ENCODE peak calls at places on chromosomes 11 and 22, in six cellular contexts. X is CD8-positive, alpha-beta T cell; M is A549; S is OCI-LY7; L is osteocyte; J is body of pancreas. E is an unnamed sample.

GRCh38 chr11:101738494-101738893 is 154.7 kb upstream of the TRPC6 start:
- DNase-seq in X (no peak), M (no peak), S (no peak), L (no peak), J (no peak), E (no peak)

GRCh38 chr22:40326905-40327735 is 19.2 kb upstream of the ADSL start:
- DNase-seq in X (no peak), M (no peak), S (no peak), L (no peak), J (no peak), E (no peak)

GRCh38 chr11:65903068-65903481 is 2.9 kb upstream of the FOSL1 start:
- DNase-seq in X (no peak), M (peak), S (no peak), L (peak), J (no peak), E (no peak)

GRCh38 chr11:18171377-18172000 is 1.1 kb upstream of the MRGPRX4 start:
- DNase-seq in X (no peak), M (peak), S (peak), L (no peak), J (no peak), E (no peak)

GRCh38 chr22:28594784-28595324 is 84.8 kb downstream of the TTC28 start:
- DNase-seq in X (no peak), M (peak), S (peak), L (no peak), J (peak), E (no peak)

GRCh38 chr22:43955883-43956286 is 643 bp downstream of the SAMM50 start:
- DNase-seq in X (no peak), M (no peak), S (peak), L (no peak), J (no peak), E (no peak)

GRCh38 chr11:57100638-57101312 is 81.0 kb upstream of the LRRC55 start:
- DNase-seq in X (no peak), M (no peak), S (no peak), L (no peak), J (no peak), E (no peak)

GRCh38 chr22:24006914-24007214 is 1.6 kb upstream of the GSTT4 start:
- DNase-seq in X (no peak), M (no peak), S (no peak), L (no peak), J (no peak), E (no peak)

GRCh38 chr11:118171274-118172062 is 5.0 kb downstream of the SCN2B start:
- DNase-seq in X (peak), M (peak), S (peak), L (peak), J (peak), E (peak)

GRCh38 chr11:61378713-61379313 is 13.6 kb upstream of the TMEM216 start:
- DNase-seq in X (no peak), M (peak), S (no peak), L (no peak), J (peak), E (peak)

GRCh38 chr11:35553831-35554230 is 28.4 kb upstream of the PAMR1 start:
- DNase-seq in X (no peak), M (peak), S (no peak), L (no peak), J (peak), E (no peak)

GRCh38 chr11:74819400-74819799 is 70.8 kb downstream of the RNF169 start:
- DNase-seq in X (no peak), M (no peak), S (no peak), L (no peak), J (no peak), E (no peak)

GRCh38 chr11:3133456-3134217 is 31.5 kb downstream of the OSBPL5 start:
- DNase-seq in X (no peak), M (no peak), S (no peak), L (no peak), J (no peak), E (peak)

GRCh38 chr22:25390297-25391240 is 171.1 kb downstream of the CRYBB2 start:
- DNase-seq in X (no peak), M (no peak), S (no peak), L (no peak), J (no peak), E (no peak)

GRCh38 chr11:16773981-16774710 is 35.7 kb downstream of the C11orf58 start:
- DNase-seq in X (no peak), M (no peak), S (no peak), L (peak), J (no peak), E (no peak)

GRCh38 chr11:33585564-33585963 is 115.1 kb downstream of the C11orf91 start:
- DNase-seq in X (no peak), M (no peak), S (no peak), L (no peak), J (no peak), E (no peak)

GRCh38 chr11:129813216-129813791 is 2.3 kb upstream of the TMEM45B start:
- DNase-seq in X (no peak), M (no peak), S (no peak), L (peak), J (no peak), E (no peak)

GRCh38 chr22:25013634-25014033 is 61.1 kb downstream of the KIAA1671 start:
- DNase-seq in X (no peak), M (no peak), S (no peak), L (no peak), J (no peak), E (no peak)

GRCh38 chr11:22304337-22304961 is 33.7 kb upstream of the SLC17A6 start:
- DNase-seq in X (no peak), M (peak), S (peak), L (no peak), J (no peak), E (no peak)

GRCh38 chr11:34798985-34799384 is 117.2 kb downstream of the APIP start:
- DNase-seq in X (no peak), M (no peak), S (no peak), L (no peak), J (no peak), E (no peak)

GRCh38 chr11:115884800-115885445 is 380.7 kb upstream of the CADM1 start:
- DNase-seq in X (no peak), M (no peak), S (no peak), L (no peak), J (no peak), E (no peak)

GRCh38 chr22:20128902-20129746 is 2.5 kb upstream of the ZDHHC8 start:
- DNase-seq in X (peak), M (peak), S (peak), L (no peak), J (peak), E (no peak)

GRCh38 chr11:69157156-69157821 is 1.6 kb downstream of the SMIM38 start:
- DNase-seq in X (no peak), M (no peak), S (no peak), L (no peak), J (peak), E (no peak)

GRCh38 chr11:63978551-63979235 is 4.3 kb downstream of the COX8A start:
- DNase-seq in X (no peak), M (no peak), S (no peak), L (no peak), J (no peak), E (no peak)

GRCh38 chr22:19846620-19847344 is 7.9 kb downstream of the GNB1L start:
- DNase-seq in X (no peak), M (no peak), S (no peak), L (no peak), J (no peak), E (no peak)

GRCh38 chr11:120061761-120062560 is 76.0 kb downstream of the TRIM29 start:
- DNase-seq in X (no peak), M (no peak), S (no peak), L (peak), J (no peak), E (peak)

GRCh38 chr11:26333906-26334305 is 2.0 kb downstream of the ANO3 start:
- DNase-seq in X (no peak), M (no peak), S (no peak), L (no peak), J (no peak), E (no peak)

GRCh38 chr22:38569181-38569971 is 607 bp downstream of the DMC1 start:
- DNase-seq in X (no peak), M (no peak), S (peak), L (no peak), J (no peak), E (no peak)

GRCh38 chr22:38572065-38572464 is 2.1 kb upstream of the DMC1 start:
- DNase-seq in X (no peak), M (peak), S (peak), L (no peak), J (peak), E (no peak)

GRCh38 chr22:38567531-38568245 is 2.3 kb downstream of the DMC1 start:
- DNase-seq in X (no peak), M (no peak), S (no peak), L (no peak), J (no peak), E (no peak)

GRCh38 chr22:38569972-38570840 is at the start of gene DMC1:
- DNase-seq in X (peak), M (peak), S (peak), L (peak), J (peak), E (peak)

GRCh38 chr22:38570841-38571364 is 920 bp upstream of the DMC1 start:
- DNase-seq in X (peak), M (peak), S (peak), L (no peak), J (peak), E (no peak)
- TF ChIP-seq CTCF in X (no peak), M (no peak), S (peak), L (peak), J (no peak), E (no peak)

DNA sequence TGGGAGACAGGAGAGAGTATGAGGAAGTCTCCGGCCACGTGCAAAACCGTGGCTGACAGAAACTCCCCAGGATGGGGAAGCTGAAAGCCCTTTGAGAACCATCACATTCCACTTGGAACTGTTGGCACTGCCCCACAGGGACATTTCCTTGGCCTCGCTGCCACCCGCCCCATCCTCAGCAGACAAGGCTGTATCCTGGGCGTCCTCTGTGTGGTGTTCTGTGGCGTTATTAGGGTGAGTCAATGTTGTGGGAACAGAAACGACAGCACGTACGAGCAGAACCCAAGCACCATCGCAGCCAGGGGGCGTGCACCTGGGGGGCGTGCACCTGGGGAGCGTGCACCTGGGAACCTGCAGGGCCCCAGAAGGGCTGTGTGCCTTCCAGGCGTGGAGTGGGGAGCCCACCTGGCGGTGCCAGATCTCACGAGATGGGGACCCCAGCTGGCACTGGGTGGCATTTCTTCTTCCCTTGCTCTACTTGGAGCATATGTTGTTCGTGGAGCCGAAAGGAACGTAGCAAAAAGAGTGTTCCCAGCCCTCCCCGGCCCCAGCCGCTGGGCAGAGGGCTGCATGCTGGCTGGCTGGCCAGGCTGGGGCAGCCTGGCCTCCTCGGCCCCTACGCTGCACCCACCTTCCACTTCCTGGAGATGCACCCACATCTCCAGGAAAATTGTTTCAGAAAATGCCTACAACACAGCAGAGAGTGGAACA is 35.4 kb downstream of the NFAM1 start:
- DNase-seq in X (no peak), M (no peak), S (peak), L (no peak), J (peak), E (peak)
- TF ChIP-seq CTCF in X (no peak), M (no peak), S (peak), L (no peak), J (no peak), E (peak)

GRCh38 chr11:19660076-19660475 is 52.6 kb upstream of the NAV2 start:
- DNase-seq in X (no peak), M (peak), S (no peak), L (no peak), J (no peak), E (no peak)

GRCh38 chr11:19659529-19659928 is 53.1 kb upstream of the NAV2 start:
- DNase-seq in X (no peak), M (no peak), S (no peak), L (no peak), J (no peak), E (no peak)

GRCh38 chr11:19661827-19662226 is 50.8 kb upstream of the NAV2 start:
- DNase-seq in X (no peak), M (no peak), S (no peak), L (no peak), J (no peak), E (no peak)

GRCh38 chr11:19656140-19656541 is 56.5 kb upstream of the NAV2 start:
- DNase-seq in X (no peak), M (no peak), S (no peak), L (no peak), J (no peak), E (no peak)

DNA sequence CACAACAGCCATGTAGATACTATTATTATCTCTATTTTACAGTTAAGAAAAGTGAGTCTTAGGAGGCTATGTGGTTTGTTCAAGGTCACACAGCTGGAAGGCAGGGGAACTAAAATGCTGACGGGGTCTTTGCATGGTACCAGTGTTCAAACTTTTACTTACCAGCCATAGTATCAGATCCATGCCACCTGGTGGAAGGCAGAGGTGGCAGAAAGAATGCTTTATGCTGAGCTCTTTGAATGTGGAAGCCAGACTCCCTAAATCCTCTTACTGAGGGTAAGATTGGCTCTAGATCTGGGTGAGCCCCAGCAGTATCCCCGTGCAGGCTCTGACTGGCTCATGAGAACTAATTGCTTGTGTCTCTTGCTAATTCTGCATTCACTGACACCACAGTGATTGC is 54.3 kb upstream of the NAV2 start:
- DNase-seq in X (no peak), M (peak), S (no peak), L (no peak), J (no peak), E (no peak)
- TF ChIP-seq CTCF in X (no peak), M (no peak), S (no peak), L (peak), J (no peak), E (no peak)

GRCh38 chr11:1051356-1052132 is 15.0 kb upstream of the MUC6 start:
- DNase-seq in X (no peak), M (no peak), S (no peak), L (no peak), J (no peak), E (peak)
- TF ChIP-seq CTCF in X (no peak), M (no peak), S (peak), L (no peak), J (no peak), E (peak)

DNA sequence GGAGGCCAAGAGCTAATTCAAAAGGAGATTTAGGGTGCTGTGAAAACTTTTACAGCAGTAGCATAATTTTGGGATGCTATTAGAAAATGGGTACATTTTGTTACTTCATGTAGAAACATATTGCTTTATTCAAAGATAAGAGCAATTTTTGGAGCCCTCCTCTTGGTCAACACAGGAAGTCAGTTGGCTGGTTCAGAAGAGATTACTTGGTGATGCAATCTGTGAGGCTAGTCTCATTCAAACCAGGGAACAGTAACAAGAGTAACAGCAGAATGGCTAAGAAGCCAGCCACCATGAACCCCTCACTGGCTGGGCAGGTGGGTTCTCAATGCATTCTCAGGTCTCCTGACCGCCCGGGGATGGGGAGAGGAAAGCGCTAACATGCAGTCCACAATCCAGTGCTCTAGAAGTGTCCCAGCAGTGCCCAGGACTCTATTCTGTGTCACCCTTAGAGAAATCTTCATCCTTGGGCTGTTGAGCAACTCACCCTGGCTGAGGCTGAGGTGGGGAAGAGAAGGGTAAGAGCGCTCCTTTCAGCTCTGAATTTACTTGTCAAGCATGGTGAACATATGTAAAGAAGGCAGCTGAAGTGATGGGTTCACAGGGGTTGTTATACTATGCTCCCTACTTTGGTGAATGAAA is 262.2 kb upstream of the UBASH3B start:
- DNase-seq in X (no peak), M (no peak), S (no peak), L (no peak), J (no peak), E (no peak)
- TF ChIP-seq CTCF in X (no peak), M (no peak), S (no peak), L (no peak), J (no peak), E (no peak)

DNA sequence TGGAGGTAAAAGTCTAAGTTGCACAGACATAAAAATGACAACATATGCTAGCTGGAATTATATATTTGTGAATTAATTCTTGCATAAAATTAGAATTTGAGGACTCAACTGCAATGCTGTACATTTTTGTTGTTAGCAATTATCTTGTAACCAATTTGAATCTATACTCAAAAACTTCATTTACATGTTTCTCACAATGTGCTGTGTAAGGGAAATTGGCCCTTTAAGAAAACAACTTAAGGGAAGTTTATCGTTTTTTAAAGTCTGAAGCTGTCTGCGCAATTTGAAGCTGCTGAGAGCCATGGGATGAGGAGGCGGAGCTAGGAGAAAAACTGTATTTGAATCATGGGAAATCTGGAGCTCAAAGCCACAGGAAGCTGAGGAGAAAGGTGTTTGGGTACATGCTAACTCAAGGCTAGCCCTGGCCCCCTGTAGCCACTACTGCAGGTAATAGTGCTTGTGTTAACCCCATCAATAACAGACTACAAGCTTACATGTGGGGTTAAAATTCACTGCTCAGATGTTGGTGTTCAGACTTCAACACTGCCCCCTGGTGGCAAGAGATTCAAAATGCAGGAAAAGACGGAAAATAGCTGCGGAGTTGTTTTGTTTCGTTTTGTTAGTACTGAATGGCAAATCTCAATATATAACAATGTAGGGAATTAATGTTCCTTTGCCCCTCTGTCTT is 126.1 kb downstream of the BRD1 start:
- DNase-seq in X (no peak), M (no peak), S (peak), L (peak), J (no peak), E (no peak)
- TF ChIP-seq CTCF in X (peak), M (peak), S (peak), L (peak), J (no peak), E (peak)

GRCh38 chr11:73135346-73136284 is 6.5 kb downstream of the FCHSD2 start:
- DNase-seq in X (no peak), M (no peak), S (no peak), L (peak), J (no peak), E (no peak)

GRCh38 chr11:73139476-73140198 is 2.5 kb downstream of the FCHSD2 start:
- DNase-seq in X (no peak), M (peak), S (no peak), L (no peak), J (no peak), E (no peak)

GRCh38 chr11:73140213-73141030 is 1.7 kb downstream of the FCHSD2 start:
- DNase-seq in X (no peak), M (peak), S (peak), L (peak), J (no peak), E (no peak)

GRCh38 chr11:73137942-73138274 is 4.2 kb downstream of the FCHSD2 start:
- DNase-seq in X (no peak), M (no peak), S (no peak), L (no peak), J (no peak), E (no peak)

DNA sequence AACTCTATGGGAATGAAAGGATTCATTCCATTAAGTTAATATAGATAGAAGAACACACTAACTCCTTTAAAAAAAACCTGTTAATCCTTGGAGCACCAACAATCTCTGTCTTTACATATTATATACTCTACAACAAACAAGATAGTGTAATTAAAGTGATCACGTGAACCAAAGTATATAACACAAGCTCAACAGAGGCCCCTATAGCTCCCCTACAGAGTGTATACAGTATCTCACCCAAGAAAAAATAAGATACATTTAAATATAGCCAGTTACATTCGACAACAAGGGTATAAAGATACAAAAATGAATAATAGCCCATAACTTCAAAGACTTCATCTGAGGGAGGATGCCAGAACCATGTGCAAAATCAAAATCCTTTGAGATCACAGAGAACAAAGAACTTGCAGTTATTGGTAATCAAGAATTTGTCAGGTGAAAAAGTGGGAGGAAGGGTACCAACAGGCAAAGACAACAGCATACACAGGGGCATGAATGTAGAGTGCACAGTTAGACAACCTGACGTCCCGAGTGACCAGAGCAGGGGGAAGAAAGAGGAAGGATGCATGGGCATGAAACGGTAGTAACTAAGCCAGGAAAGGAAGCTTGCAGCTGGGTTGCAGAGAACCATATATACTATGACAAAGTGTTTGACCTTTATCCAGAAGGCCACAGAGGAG is 4.7 kb downstream of the FCHSD2 start:
- DNase-seq in X (no peak), M (no peak), S (peak), L (no peak), J (no peak), E (no peak)
- TF ChIP-seq CTCF in X (no peak), M (no peak), S (peak), L (no peak), J (no peak), E (no peak)

E was measured in CD14-positive monocyte.